ENCODE peak calls at places on chromosomes 5 and 9, in nine cellular contexts. L is left lobe of liver; Y is activated T-helper 17 cell treated with anti-CD3 and anti-CD28 coated beads, Interleukin-2, amount 50 U/mL, for 72 hours; X is mucosa of descending colon; W is Panc1; R is right cardiac atrium; M is heart right ventricle; K is left cardiac atrium; Q is activated T-cell treated with anti-CD3 and anti-CD28 coated beads, Interleukin-2, amount 50 U/mL, for 4 hours. V is an unnamed sample.

GRCh38 chr9:90958328-90958727 is 156.7 kb downstream of the SYK start:
- ATAC-seq in L (no peak), Y (no peak), X (peak), W (no peak), R (no peak), M (no peak), K (no peak), Q (no peak), V (peak)

GRCh38 chr5:176381979-176382378 is 6.4 kb downstream of the NOP16 start:
- ATAC-seq in L (no peak), Y (no peak), X (no peak), W (peak), R (no peak), M (peak), K (peak), Q (no peak), V (peak)

GRCh38 chr5:12668564-12668963 is 764.3 kb upstream of the CTNND2 start:
- ATAC-seq in L (no peak), Y (no peak), X (no peak), W (no peak), R (no peak), M (no peak), K (no peak), Q (no peak), V (no peak)

GRCh38 chr5:139759219-139759721 is 36.3 kb upstream of the PSD2 start:
- ATAC-seq in L (no peak), Y (no peak), X (no peak), W (no peak), R (no peak), M (no peak), K (no peak), Q (no peak), V (no peak)

GRCh38 chr5:141039061-141039460 is 12.1 kb upstream of the PCDHB1 start:
- ATAC-seq in L (no peak), Y (no peak), X (no peak), W (no peak), R (no peak), M (no peak), K (no peak), Q (no peak), V (no peak)

GRCh38 chr9:114143214-114143613 is 12.1 kb upstream of the COL27A1 start:
- ATAC-seq in L (no peak), Y (no peak), X (no peak), W (no peak), R (no peak), M (no peak), K (no peak), Q (no peak), V (peak)

GRCh38 chr5:170388818-170389217 is 349 bp downstream of the KCNMB1 start:
- ATAC-seq in L (no peak), Y (no peak), X (peak), W (peak), R (peak), M (peak), K (peak), Q (no peak), V (no peak)

GRCh38 chr9:70043689-70044449 is at the start of gene MAMDC2:
- ATAC-seq in L (peak), Y (peak), X (peak), W (peak), R (peak), M (peak), K (peak), Q (peak), V (peak)

GRCh38 chr5:90221947-90222346 is 187.6 kb downstream of the CETN3 start:
- ATAC-seq in L (no peak), Y (no peak), X (no peak), W (peak), R (no peak), M (no peak), K (no peak), Q (no peak), V (no peak)

GRCh38 chr5:163354685-163355084 is 82.7 kb upstream of the CCNG1 start:
- ATAC-seq in L (no peak), Y (no peak), X (peak), W (no peak), R (no peak), M (no peak), K (no peak), Q (no peak), V (no peak)

GRCh38 chr5:73836607-73837006 is 210.6 kb downstream of the ARHGEF28 start:
- ATAC-seq in L (no peak), Y (no peak), X (peak), W (no peak), R (no peak), M (no peak), K (no peak), Q (no peak), V (no peak)

GRCh38 chr9:110029422-110029814 is 178.5 kb downstream of the C9orf152 start:
- ATAC-seq in L (peak), Y (no peak), X (peak), W (no peak), R (peak), M (peak), K (peak), Q (no peak), V (peak)

GRCh38 chr5:6914336-6914735 is 201.1 kb downstream of the TENT4A start:
- ATAC-seq in L (no peak), Y (no peak), X (no peak), W (no peak), R (no peak), M (no peak), K (no peak), Q (no peak), V (no peak)

GRCh38 chr9:136522354-136523237 is 23.3 kb downstream of the NOTCH1 start:
- ATAC-seq in L (no peak), Y (no peak), X (peak), W (no peak), R (no peak), M (no peak), K (no peak), Q (no peak), V (no peak)

GRCh38 chr5:138506370-138507113 is 36.5 kb downstream of the ETF1 start:
- ATAC-seq in L (peak), Y (no peak), X (no peak), W (no peak), R (no peak), M (no peak), K (no peak), Q (no peak), V (no peak)

GRCh38 chr9:91248707-91249106 is 113.0 kb downstream of the AUH start:
- ATAC-seq in L (no peak), Y (no peak), X (no peak), W (no peak), R (no peak), M (peak), K (peak), Q (no peak), V (no peak)

GRCh38 chr5:157613385-157614245 is 38.0 kb upstream of the ADAM19 start:
- ATAC-seq in L (no peak), Y (peak), X (peak), W (no peak), R (no peak), M (no peak), K (no peak), Q (peak), V (no peak)

GRCh38 chr9:116741106-116741740 is 54.1 kb downstream of the TRIM32 start:
- ATAC-seq in L (no peak), Y (no peak), X (no peak), W (no peak), R (no peak), M (no peak), K (no peak), Q (no peak), V (no peak)

GRCh38 chr5:164002653-164003052 is 497.2 kb downstream of the MAT2B start:
- ATAC-seq in L (no peak), Y (peak), X (no peak), W (no peak), R (no peak), M (no peak), K (no peak), Q (no peak), V (peak)

GRCh38 chr9:70668751-70669150 is 254.3 kb upstream of the KLF9 start:
- ATAC-seq in L (no peak), Y (no peak), X (no peak), W (no peak), R (peak), M (no peak), K (no peak), Q (no peak), V (no peak)

GRCh38 chr5:38154615-38155204 is 103.6 kb upstream of the EGFLAM start:
- ATAC-seq in L (peak), Y (no peak), X (no peak), W (no peak), R (no peak), M (no peak), K (no peak), Q (no peak), V (no peak)

GRCh38 chr5:135242496-135243193 is 156.4 kb downstream of the MACROH2A1 start:
- ATAC-seq in L (no peak), Y (no peak), X (peak), W (no peak), R (peak), M (peak), K (peak), Q (no peak), V (no peak)

GRCh38 chr5:160485364-160486010 is 63.8 kb downstream of the PTTG1 start:
- ATAC-seq in L (no peak), Y (no peak), X (no peak), W (no peak), R (no peak), M (no peak), K (no peak), Q (no peak), V (no peak)

GRCh38 chr5:124935060-124935459 is 188.6 kb upstream of the ZNF608 start:
- ATAC-seq in L (no peak), Y (peak), X (peak), W (no peak), R (no peak), M (no peak), K (no peak), Q (no peak), V (no peak)

GRCh38 chr5:60223342-60223741 is 329.8 kb upstream of the PDE4D start:
- ATAC-seq in L (no peak), Y (no peak), X (no peak), W (no peak), R (no peak), M (no peak), K (no peak), Q (no peak), V (no peak)

GRCh38 chr5:73338201-73339126 is 110.1 kb downstream of the FOXD1 start:
- ATAC-seq in L (no peak), Y (no peak), X (no peak), W (peak), R (peak), M (no peak), K (no peak), Q (no peak), V (no peak)

GRCh38 chr5:32311404-32312193 is 1.1 kb downstream of the MTMR12 start:
- ATAC-seq in L (no peak), Y (no peak), X (no peak), W (no peak), R (no peak), M (no peak), K (no peak), Q (no peak), V (no peak)

GRCh38 chr5:167694562-167694961 is 596.9 kb upstream of the WWC1 start:
- ATAC-seq in L (no peak), Y (no peak), X (no peak), W (no peak), R (no peak), M (no peak), K (no peak), Q (no peak), V (no peak)

GRCh38 chr9:4803670-4804530 is 11.2 kb downstream of the RCL1 start:
- ATAC-seq in L (peak), Y (no peak), X (no peak), W (no peak), R (no peak), M (peak), K (no peak), Q (no peak), V (no peak)

GRCh38 chr5:109630109-109630508 is 59.6 kb upstream of the MAN2A1 start:
- ATAC-seq in L (no peak), Y (no peak), X (no peak), W (no peak), R (no peak), M (no peak), K (no peak), Q (no peak), V (no peak)

GRCh38 chr5:177440990-177441780 is 5.4 kb upstream of the PRR7 start:
- ATAC-seq in L (no peak), Y (no peak), X (no peak), W (no peak), R (no peak), M (no peak), K (no peak), Q (no peak), V (no peak)

GRCh38 chr9:7909537-7909936 is 110.0 kb upstream of the DMAC1 start:
- ATAC-seq in L (peak), Y (no peak), X (no peak), W (no peak), R (no peak), M (no peak), K (no peak), Q (no peak), V (no peak)

GRCh38 chr9:72401396-72401795 is 36.4 kb upstream of the ZFAND5 start:
- ATAC-seq in L (no peak), Y (no peak), X (no peak), W (no peak), R (no peak), M (no peak), K (no peak), Q (no peak), V (no peak)

GRCh38 chr9:89447416-89447815 is 50.5 kb downstream of the SEMA4D start:
- ATAC-seq in L (no peak), Y (no peak), X (no peak), W (no peak), R (no peak), M (no peak), K (no peak), Q (no peak), V (no peak)

GRCh38 chr9:107751522-107752235 is 262.1 kb upstream of the KLF4 start:
- ATAC-seq in L (peak), Y (peak), X (peak), W (peak), R (peak), M (no peak), K (no peak), Q (no peak), V (peak)